ENCODE peak calls at places on chromosomes 1 and 21, in five cellular contexts. One of them, this sample, is unnamed.
A peak's percentile ranks its signal among the peaks of the same experiment; 100 is the strongest.

GRCh38 chr1:225996946-225997545 is 2.1 kb downstream of the SDE2 start:
- DNase-seq in astrocyte of the cerebellum: no peak
- DNase-seq in choroid plexus epithelial cell: peak; percentile 39
- DNase-seq in spleen: no peak
- DNase-seq in transverse colon: no peak
- DNase-seq in this sample: no peak

GRCh38 chr1:218869276-218869675 is 304.4 kb upstream of the LYPLAL1 start:
- DNase-seq in astrocyte of the cerebellum: no peak
- DNase-seq in choroid plexus epithelial cell: peak; percentile 76
- DNase-seq in spleen: no peak
- DNase-seq in transverse colon: no peak
- DNase-seq in this sample: no peak

GRCh38 chr1:15952317-15953258 is 23.3 kb downstream of the ZBTB17 start:
- DNase-seq in astrocyte of the cerebellum: no peak
- DNase-seq in choroid plexus epithelial cell: peak; percentile 82
- DNase-seq in spleen: peak; percentile 61
- DNase-seq in transverse colon: no peak
- DNase-seq in this sample: peak; percentile 99

GRCh38 chr1:53698381-53698980 is 40.5 kb downstream of the GLIS1 start:
- DNase-seq in astrocyte of the cerebellum: no peak
- DNase-seq in choroid plexus epithelial cell: no peak
- DNase-seq in spleen: peak; percentile 57
- DNase-seq in transverse colon: no peak
- DNase-seq in this sample: no peak

GRCh38 chr1:219518906-219519248 is 94.0 kb downstream of the ZC3H11B start:
- DNase-seq in astrocyte of the cerebellum: no peak
- DNase-seq in choroid plexus epithelial cell: no peak
- DNase-seq in spleen: no peak
- DNase-seq in transverse colon: no peak
- DNase-seq in this sample: no peak

GRCh38 chr1:203512830-203513578 is 19.1 kb downstream of the OPTC start:
- DNase-seq in astrocyte of the cerebellum: peak; percentile 79
- DNase-seq in choroid plexus epithelial cell: peak; percentile 96
- DNase-seq in spleen: no peak
- DNase-seq in transverse colon: peak; percentile 40
- DNase-seq in this sample: peak; percentile 93

GRCh38 chr1:235873045-235873444 is 6.3 kb upstream of the LYST start:
- DNase-seq in astrocyte of the cerebellum: no peak
- DNase-seq in choroid plexus epithelial cell: no peak
- DNase-seq in spleen: no peak
- DNase-seq in transverse colon: no peak
- DNase-seq in this sample: no peak

GRCh38 chr1:219629481-219629880 is 16.6 kb upstream of the ZC3H11B start:
- DNase-seq in astrocyte of the cerebellum: no peak
- DNase-seq in choroid plexus epithelial cell: peak; percentile 8
- DNase-seq in spleen: no peak
- DNase-seq in transverse colon: no peak
- DNase-seq in this sample: no peak

GRCh38 chr1:8423134-8423701 is 105.3 kb downstream of the SLC45A1 start:
- DNase-seq in astrocyte of the cerebellum: no peak
- DNase-seq in choroid plexus epithelial cell: peak; percentile 16
- DNase-seq in spleen: peak; percentile 88
- DNase-seq in transverse colon: peak; percentile 48
- DNase-seq in this sample: no peak

GRCh38 chr1:204322329-204322868 is 37.3 kb downstream of the PLEKHA6 start:
- DNase-seq in astrocyte of the cerebellum: no peak
- DNase-seq in choroid plexus epithelial cell: no peak
- DNase-seq in spleen: no peak
- DNase-seq in transverse colon: no peak
- DNase-seq in this sample: no peak

GRCh38 chr1:77316966-77317365 is 35.1 kb downstream of the AK5 start:
- DNase-seq in astrocyte of the cerebellum: no peak
- DNase-seq in choroid plexus epithelial cell: no peak
- DNase-seq in spleen: no peak
- DNase-seq in transverse colon: no peak
- DNase-seq in this sample: no peak

GRCh38 chr1:206717237-206717989 is 32.7 kb downstream of the MAPKAPK2 start:
- DNase-seq in astrocyte of the cerebellum: no peak
- DNase-seq in choroid plexus epithelial cell: peak; percentile 50
- DNase-seq in spleen: no peak
- DNase-seq in transverse colon: peak; percentile 42
- DNase-seq in this sample: no peak

GRCh38 chr1:223140551-223140950 is 2.5 kb downstream of the TLR5 start:
- DNase-seq in astrocyte of the cerebellum: no peak
- DNase-seq in choroid plexus epithelial cell: no peak
- DNase-seq in spleen: no peak
- DNase-seq in transverse colon: no peak
- DNase-seq in this sample: no peak

GRCh38 chr1:9400425-9401079 is 107.9 kb downstream of the SPSB1 start:
- DNase-seq in astrocyte of the cerebellum: no peak
- DNase-seq in choroid plexus epithelial cell: peak; percentile 18
- DNase-seq in spleen: no peak
- DNase-seq in transverse colon: no peak
- DNase-seq in this sample: peak; percentile 18

GRCh38 chr1:22043175-22043769 is 9.2 kb upstream of the CDC42 start:
- DNase-seq in astrocyte of the cerebellum: no peak
- DNase-seq in choroid plexus epithelial cell: no peak
- DNase-seq in spleen: peak; percentile 55
- DNase-seq in transverse colon: no peak
- DNase-seq in this sample: peak; percentile 96

GRCh38 chr1:119688810-119689209 is 22.9 kb upstream of the PHGDH start:
- DNase-seq in astrocyte of the cerebellum: no peak
- DNase-seq in choroid plexus epithelial cell: no peak
- DNase-seq in spleen: no peak
- DNase-seq in transverse colon: no peak
- DNase-seq in this sample: no peak

GRCh38 chr1:247530785-247531184 is 5.5 kb downstream of the OR2C3 start:
- DNase-seq in astrocyte of the cerebellum: no peak
- DNase-seq in choroid plexus epithelial cell: no peak
- DNase-seq in spleen: no peak
- DNase-seq in transverse colon: no peak
- DNase-seq in this sample: no peak

GRCh38 chr1:243233908-243234307 is 21.2 kb downstream of the CEP170 start:
- DNase-seq in astrocyte of the cerebellum: peak; percentile 53
- DNase-seq in choroid plexus epithelial cell: peak; percentile 80
- DNase-seq in spleen: no peak
- DNase-seq in transverse colon: no peak
- DNase-seq in this sample: no peak

GRCh38 chr1:172321429-172321828 is 99.1 kb upstream of the C1orf105 start:
- DNase-seq in astrocyte of the cerebellum: no peak
- DNase-seq in choroid plexus epithelial cell: peak; percentile 47
- DNase-seq in spleen: no peak
- DNase-seq in transverse colon: no peak
- DNase-seq in this sample: no peak

GRCh38 chr21:46120301-46121285 is 22.7 kb downstream of the COL6A2 start:
- DNase-seq in astrocyte of the cerebellum: no peak
- DNase-seq in choroid plexus epithelial cell: no peak
- DNase-seq in spleen: peak; percentile 60
- DNase-seq in transverse colon: no peak
- DNase-seq in this sample: no peak

GRCh38 chr1:147292012-147292411 is 49.5 kb downstream of the CHD1L start:
- DNase-seq in astrocyte of the cerebellum: peak; percentile 39
- DNase-seq in choroid plexus epithelial cell: peak; percentile 85
- DNase-seq in spleen: no peak
- DNase-seq in transverse colon: no peak
- DNase-seq in this sample: peak; percentile 65

GRCh38 chr1:163596541-163597258 is 274.9 kb downstream of the NUF2 start:
- DNase-seq in astrocyte of the cerebellum: no peak
- DNase-seq in choroid plexus epithelial cell: no peak
- DNase-seq in spleen: no peak
- DNase-seq in transverse colon: no peak
- DNase-seq in this sample: peak; percentile 4

GRCh38 chr1:1092890-1093609 is 18.9 kb upstream of the RNF223 start:
- DNase-seq in astrocyte of the cerebellum: no peak
- DNase-seq in choroid plexus epithelial cell: no peak
- DNase-seq in spleen: peak; percentile 74
- DNase-seq in transverse colon: peak; percentile 4
- DNase-seq in this sample: no peak

GRCh38 chr1:33655496-33655895 is 183.1 kb downstream of the ZSCAN20 start:
- DNase-seq in astrocyte of the cerebellum: no peak
- DNase-seq in choroid plexus epithelial cell: no peak
- DNase-seq in spleen: no peak
- DNase-seq in transverse colon: no peak
- DNase-seq in this sample: no peak

GRCh38 chr1:180947901-180948311 is 35.2 kb downstream of the KIAA1614 start:
- DNase-seq in astrocyte of the cerebellum: no peak
- DNase-seq in choroid plexus epithelial cell: no peak
- DNase-seq in spleen: no peak
- DNase-seq in transverse colon: no peak
- DNase-seq in this sample: no peak

GRCh38 chr1:37123266-37123665 is 89.0 kb upstream of the GRIK3 start:
- DNase-seq in astrocyte of the cerebellum: no peak
- DNase-seq in choroid plexus epithelial cell: no peak
- DNase-seq in spleen: no peak
- DNase-seq in transverse colon: no peak
- DNase-seq in this sample: no peak

GRCh38 chr1:108502624-108503023 is 52.5 kb downstream of the NBPF6 start:
- DNase-seq in astrocyte of the cerebellum: no peak
- DNase-seq in choroid plexus epithelial cell: no peak
- DNase-seq in spleen: no peak
- DNase-seq in transverse colon: no peak
- DNase-seq in this sample: peak; percentile 1

GRCh38 chr1:150366416-150367296 is 2.7 kb downstream of the RPRD2 start:
- DNase-seq in astrocyte of the cerebellum: no peak
- DNase-seq in choroid plexus epithelial cell: no peak
- DNase-seq in spleen: no peak
- DNase-seq in transverse colon: no peak
- DNase-seq in this sample: peak; percentile 50

GRCh38 chr1:233707153-233707905 is 93.4 kb downstream of the KCNK1 start:
- DNase-seq in astrocyte of the cerebellum: no peak
- DNase-seq in choroid plexus epithelial cell: no peak
- DNase-seq in spleen: no peak
- DNase-seq in transverse colon: no peak
- DNase-seq in this sample: peak; percentile 86

GRCh38 chr1:154820646-154821045 is 49.4 kb downstream of the KCNN3 start:
- DNase-seq in astrocyte of the cerebellum: no peak
- DNase-seq in choroid plexus epithelial cell: no peak
- DNase-seq in spleen: no peak
- DNase-seq in transverse colon: no peak
- DNase-seq in this sample: no peak

GRCh38 chr1:154821083-154821482 is 49.0 kb downstream of the KCNN3 start:
- DNase-seq in astrocyte of the cerebellum: no peak
- DNase-seq in choroid plexus epithelial cell: no peak
- DNase-seq in spleen: no peak
- DNase-seq in transverse colon: no peak
- DNase-seq in this sample: no peak

GRCh38 chr1:154818911-154819310 is 51.2 kb downstream of the KCNN3 start:
- DNase-seq in astrocyte of the cerebellum: no peak
- DNase-seq in choroid plexus epithelial cell: no peak
- DNase-seq in spleen: no peak
- DNase-seq in transverse colon: no peak
- DNase-seq in this sample: no peak

GRCh38 chr1:154822717-154823116 is 47.4 kb downstream of the KCNN3 start:
- DNase-seq in astrocyte of the cerebellum: no peak
- DNase-seq in choroid plexus epithelial cell: no peak
- DNase-seq in spleen: no peak
- DNase-seq in transverse colon: peak; percentile 27
- DNase-seq in this sample: no peak

DNA sequence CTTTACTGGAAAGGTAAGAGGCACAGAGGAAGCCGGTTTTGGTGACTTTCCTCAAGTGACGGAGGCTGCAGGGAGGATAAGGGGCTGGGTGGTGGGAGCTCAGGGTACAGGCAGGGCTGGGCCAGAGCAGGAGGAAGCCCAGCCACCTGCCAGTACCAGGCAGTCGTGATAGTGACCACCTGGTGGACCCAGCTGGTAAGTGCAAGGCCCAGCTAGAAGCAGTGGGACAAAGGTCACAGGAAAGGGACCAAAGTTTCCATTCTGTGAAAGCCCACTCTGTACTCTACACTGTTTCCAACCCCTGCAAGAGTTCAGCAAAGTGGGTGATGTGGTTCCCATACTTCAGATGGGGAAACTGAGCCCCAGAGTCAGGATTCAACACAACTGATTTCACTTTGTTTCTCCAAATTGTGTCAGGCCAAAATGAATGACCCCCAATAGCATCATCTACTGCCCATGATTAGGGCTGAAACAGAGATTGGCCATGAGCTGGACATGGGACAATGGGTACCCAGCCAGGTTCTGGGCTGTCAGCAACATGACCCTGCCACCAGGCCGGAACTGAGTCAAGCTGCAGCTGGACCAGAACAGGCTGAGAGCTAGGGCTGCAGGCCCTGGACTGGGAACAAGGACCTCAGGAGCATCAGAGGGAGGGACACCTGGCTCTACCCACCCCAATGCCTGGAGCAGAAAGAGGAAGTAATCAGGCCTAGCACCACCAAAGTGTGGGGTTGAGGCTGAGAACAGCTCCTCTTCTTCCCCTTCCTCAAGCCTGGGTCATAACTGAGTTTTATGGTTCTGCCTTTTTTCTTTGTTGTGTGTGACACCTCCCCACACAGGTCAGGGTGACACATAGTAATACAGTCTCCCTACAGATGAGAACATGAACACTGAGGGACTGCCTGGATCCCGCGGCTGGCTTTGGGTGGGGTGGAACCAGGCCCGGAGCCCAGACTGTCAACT is 50.2 kb downstream of the KCNN3 start:
- DNase-seq in astrocyte of the cerebellum: no peak
- DNase-seq in choroid plexus epithelial cell: peak; percentile 23
- DNase-seq in spleen: no peak
- DNase-seq in transverse colon: no peak
- DNase-seq in this sample: peak; percentile 24
- TF ChIP-seq CTCF in astrocyte of the cerebellum: peak; percentile 57
- TF ChIP-seq CTCF in choroid plexus epithelial cell: peak; percentile 63
- TF ChIP-seq CTCF in spleen: no peak
- TF ChIP-seq CTCF in transverse colon: peak; percentile 18
- TF ChIP-seq CTCF in this sample: peak; percentile 45

GRCh38 chr1:51331206-51332100 is 1.1 kb upstream of the TTC39A start:
- DNase-seq in astrocyte of the cerebellum: no peak
- DNase-seq in choroid plexus epithelial cell: peak; percentile 35
- DNase-seq in spleen: no peak
- DNase-seq in transverse colon: peak; percentile 52
- DNase-seq in this sample: peak; percentile 43
- H3K4me3 ChIP-seq in astrocyte of the cerebellum: no peak overlapping the region
- H3K4me3 ChIP-seq in choroid plexus epithelial cell: no peak overlapping the region
- H3K4me3 ChIP-seq in spleen: no peak overlapping the region
- H3K4me3 ChIP-seq in transverse colon: peak overlapping the region; percentile 50
- H3K4me3 ChIP-seq in this sample: no peak overlapping the region

DNA sequence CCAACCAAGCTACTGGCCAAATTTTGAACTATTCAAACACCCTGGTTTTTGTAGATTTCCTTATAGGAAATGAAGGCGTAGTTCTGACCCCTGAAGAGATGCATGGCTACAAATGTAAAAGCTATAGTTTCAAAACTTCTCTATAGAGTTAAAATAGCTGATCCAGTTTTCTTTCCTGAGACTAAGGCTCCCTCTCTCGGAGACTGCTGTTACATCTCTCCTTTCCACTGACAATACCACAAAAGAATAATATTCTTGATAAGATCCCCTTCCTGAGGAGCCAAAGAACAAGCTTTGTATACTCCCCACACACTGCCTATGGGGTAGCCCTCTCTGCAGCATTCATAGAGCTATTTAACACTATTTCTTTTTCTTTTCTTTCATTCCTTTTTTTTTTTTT is 6.7 kb upstream of the CFAP126 start:
- DNase-seq in astrocyte of the cerebellum: no peak
- DNase-seq in choroid plexus epithelial cell: peak; percentile 61
- DNase-seq in spleen: no peak
- DNase-seq in transverse colon: no peak
- DNase-seq in this sample: no peak
- TF ChIP-seq CTCF in astrocyte of the cerebellum: peak; percentile 22
- TF ChIP-seq CTCF in choroid plexus epithelial cell: peak; percentile 61
- TF ChIP-seq CTCF in spleen: no peak
- TF ChIP-seq CTCF in transverse colon: no peak
- TF ChIP-seq CTCF in this sample: peak; percentile 34

GRCh38 chr1:61585714-61586113 is 139.2 kb downstream of the TM2D1 start:
- DNase-seq in astrocyte of the cerebellum: no peak
- DNase-seq in choroid plexus epithelial cell: no peak
- DNase-seq in spleen: no peak
- DNase-seq in transverse colon: peak; percentile 55
- DNase-seq in this sample: peak; percentile 80
- H3K4me3 ChIP-seq in astrocyte of the cerebellum: no peak overlapping the region
- H3K4me3 ChIP-seq in choroid plexus epithelial cell: no peak overlapping the region
- H3K4me3 ChIP-seq in spleen: no peak overlapping the region
- H3K4me3 ChIP-seq in transverse colon: no peak overlapping the region
- H3K4me3 ChIP-seq in this sample: no peak overlapping the region